ENCODE peak calls at places on chromosomes 12 and 14, in eight cellular contexts. P is nephron progenitor cell, U is mucosa of descending colon, R is H9, T is HFFc6, V is fibroblast of pulmonary artery, Y is testis, B is IMR-90. Z is an unnamed sample.

GRCh38 chr14:105149146-105149781 is 19.3 kb downstream of the JAG2 start:
- DNase-seq in P (peak), U (no peak), R (no peak), T (no peak), V (no peak), Y (no peak), B (no peak), Z (no peak)

GRCh38 chr14:73234586-73235394 is 2.5 kb upstream of the PAPLN start:
- DNase-seq in P (no peak), U (no peak), R (no peak), T (no peak), V (no peak), Y (no peak), B (no peak), Z (no peak)

GRCh38 chr12:80979821-80980220 is 42.1 kb upstream of the LIN7A start:
- DNase-seq in P (no peak), U (no peak), R (no peak), T (no peak), V (no peak), Y (no peak), B (no peak), Z (no peak)

GRCh38 chr12:62647586-62647985 is 181.0 kb downstream of the MON2 start:
- DNase-seq in P (no peak), U (no peak), R (no peak), T (no peak), V (peak), Y (no peak), B (no peak), Z (no peak)

GRCh38 chr14:75094896-75095295 is 25.5 kb downstream of the ZC2HC1C start:
- DNase-seq in P (no peak), U (no peak), R (no peak), T (no peak), V (no peak), Y (no peak), B (no peak), Z (no peak)

GRCh38 chr12:39351153-39351552 is 91.8 kb downstream of the KIF21A start:
- DNase-seq in P (no peak), U (no peak), R (no peak), T (no peak), V (no peak), Y (no peak), B (no peak), Z (no peak)

GRCh38 chr12:7806863-7807487 is 17.8 kb downstream of the NANOG start:
- DNase-seq in P (peak), U (peak), R (peak), T (peak), V (peak), Y (peak), B (peak), Z (peak)

GRCh38 chr14:88737245-88737644 is 55.5 kb downstream of the EML5 start:
- DNase-seq in P (no peak), U (no peak), R (peak), T (no peak), V (no peak), Y (no peak), B (no peak), Z (no peak)

GRCh38 chr12:131101703-131102492 is 148.2 kb downstream of the ADGRD1 start:
- DNase-seq in P (no peak), U (no peak), R (peak), T (no peak), V (no peak), Y (peak), B (no peak), Z (no peak)

GRCh38 chr12:110373025-110373876 is 30.3 kb downstream of the ANAPC7 start:
- DNase-seq in P (no peak), U (no peak), R (no peak), T (no peak), V (no peak), Y (peak), B (no peak), Z (no peak)

GRCh38 chr14:71855399-71856036 is 76.7 kb upstream of the RGS6 start:
- DNase-seq in P (peak), U (peak), R (peak), T (peak), V (peak), Y (peak), B (peak), Z (peak)

GRCh38 chr12:5945071-5946008 is at the start of gene ANO2:
- DNase-seq in P (peak), U (no peak), R (peak), T (no peak), V (no peak), Y (peak), B (no peak), Z (no peak)

GRCh38 chr12:19129486-19130223 is at the start of gene PLEKHA5:
- DNase-seq in P (peak), U (peak), R (peak), T (peak), V (peak), Y (peak), B (peak), Z (peak)
- TF ChIP-seq CTCF in P (no peak), U (peak), R (peak), T (peak), V (no peak), Y (no peak), B (peak), Z (no peak)

DNA sequence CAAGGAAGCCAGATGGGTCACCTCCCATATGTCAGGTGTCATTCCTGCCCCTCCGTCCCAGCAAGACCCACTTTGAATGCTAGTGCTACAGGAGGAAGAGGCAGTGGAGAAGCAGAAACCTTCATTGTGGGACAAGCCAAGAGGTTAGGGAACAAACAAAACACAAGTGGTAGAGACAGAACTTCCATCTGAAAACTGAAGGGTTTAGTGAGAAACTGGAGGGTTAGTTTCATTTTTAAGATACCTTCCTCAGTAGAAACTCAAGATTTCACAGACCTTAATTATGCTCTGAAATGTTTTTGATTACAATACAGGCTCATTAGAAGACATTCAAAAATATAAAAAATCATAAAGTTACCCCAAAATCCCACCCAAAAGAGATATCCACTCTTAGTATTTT is 24.3 kb downstream of the DMAC2L start:
- DNase-seq in P (no peak), U (no peak), R (no peak), T (no peak), V (no peak), Y (no peak), B (no peak), Z (no peak)
- TF ChIP-seq CTCF in P (no peak), U (no peak), R (no peak), T (no peak), V (no peak), Y (no peak), B (no peak), Z (no peak)

GRCh38 chr12:26044007-26044394 is 80.8 kb downstream of the BHLHE41 start:
- DNase-seq in P (no peak), U (no peak), R (no peak), T (no peak), V (peak), Y (no peak), B (peak), Z (no peak)
- TF ChIP-seq CTCF in P (no peak), U (no peak), R (no peak), T (no peak), V (no peak), Y (no peak), B (no peak), Z (no peak)

GRCh38 chr14:22644305-22644635 is at the start of gene OR6J1:
- DNase-seq in P (no peak), U (no peak), R (no peak), T (no peak), V (no peak), Y (no peak), B (no peak), Z (no peak)
- TF ChIP-seq CTCF in P (no peak), U (no peak), R (no peak), T (no peak), V (no peak), Y (no peak), B (no peak), Z (no peak)

GRCh38 chr14:38616959-38617358 is 361.1 kb upstream of the CLEC14A start:
- DNase-seq in P (no peak), U (no peak), R (no peak), T (peak), V (no peak), Y (no peak), B (peak), Z (no peak)

GRCh38 chr14:38623661-38624060 is 367.8 kb upstream of the CLEC14A start:
- DNase-seq in P (no peak), U (no peak), R (no peak), T (peak), V (no peak), Y (no peak), B (no peak), Z (no peak)

GRCh38 chr14:38618514-38618913 is 362.6 kb upstream of the CLEC14A start:
- DNase-seq in P (no peak), U (no peak), R (no peak), T (no peak), V (no peak), Y (no peak), B (no peak), Z (no peak)
- TF ChIP-seq CTCF in P (no peak), U (no peak), R (peak), T (peak), V (peak), Y (peak), B (no peak), Z (no peak)

DNA sequence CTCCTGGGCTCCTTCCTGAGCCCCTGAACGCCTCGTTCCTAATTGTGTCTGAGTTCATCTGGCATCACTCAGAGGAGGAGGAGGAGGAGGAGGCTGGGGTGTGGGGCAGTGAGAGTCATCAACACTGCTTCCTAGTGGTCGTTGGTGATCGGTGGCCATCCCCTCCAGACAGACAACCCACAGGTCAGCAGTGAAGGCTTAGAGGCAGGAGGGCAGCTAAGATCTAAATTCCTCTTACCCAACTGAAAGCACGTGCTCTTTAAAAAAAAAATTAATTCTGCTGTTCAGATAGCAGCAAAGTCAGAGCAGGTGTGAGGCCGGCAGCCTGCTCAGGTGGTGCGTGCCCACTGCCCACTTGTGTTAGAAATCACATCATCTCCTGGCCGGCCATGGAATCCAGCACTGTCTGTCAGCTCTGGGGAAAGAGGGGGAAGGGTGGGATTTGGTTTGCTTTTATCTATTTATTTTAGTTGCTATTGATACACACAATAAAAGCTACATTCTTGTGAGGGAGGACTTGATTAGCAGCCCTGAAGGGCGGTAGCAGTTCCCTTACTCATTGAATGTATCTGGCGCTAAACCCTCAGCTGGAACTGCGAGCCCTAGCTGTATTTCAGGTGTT is 46.6 kb downstream of the PPP2R5C start:
- DNase-seq in P (peak), U (no peak), R (peak), T (no peak), V (no peak), Y (peak), B (no peak), Z (no peak)
- TF ChIP-seq CTCF in P (peak), U (no peak), R (peak), T (peak), V (no peak), Y (no peak), B (no peak), Z (no peak)

GRCh38 chr12:97309921-97310320 is 152.7 kb upstream of the RMST start:
- DNase-seq in P (no peak), U (no peak), R (no peak), T (no peak), V (no peak), Y (no peak), B (no peak), Z (no peak)

GRCh38 chr12:97306121-97306520 is 156.5 kb upstream of the RMST start:
- DNase-seq in P (no peak), U (no peak), R (no peak), T (no peak), V (no peak), Y (no peak), B (no peak), Z (no peak)

GRCh38 chr12:97313471-97314190 is 149.0 kb upstream of the RMST start:
- DNase-seq in P (no peak), U (no peak), R (peak), T (no peak), V (no peak), Y (no peak), B (no peak), Z (no peak)

GRCh38 chr12:97312570-97313135 is 150.0 kb upstream of the RMST start:
- DNase-seq in P (no peak), U (no peak), R (peak), T (no peak), V (no peak), Y (no peak), B (no peak), Z (no peak)

GRCh38 chr12:97308576-97309198 is 153.9 kb upstream of the RMST start:
- DNase-seq in P (no peak), U (no peak), R (no peak), T (peak), V (peak), Y (no peak), B (peak), Z (peak)
- TF ChIP-seq CTCF in P (peak), U (peak), R (peak), T (peak), V (peak), Y (peak), B (peak), Z (peak)